ENCODE peak calls at places on chromosomes 12 and 14, in seven cellular contexts. One of them, this sample, is unnamed.

GRCh38 chr12:21542412-21542811 is 16.3 kb downstream of the SPX start:
- DNase-seq in pancreas: no peak
- DNase-seq in astrocyte of the spinal cord: no peak
- DNase-seq in cardiac muscle cell: no peak
- DNase-seq in transverse colon: no peak
- DNase-seq in WTC11: no peak
- DNase-seq in lower leg skin: no peak
- DNase-seq in this sample: no peak

GRCh38 chr12:123892180-123892559 is 80.5 kb downstream of the CCDC92 start:
- DNase-seq in pancreas: no peak
- DNase-seq in astrocyte of the spinal cord: no peak
- DNase-seq in cardiac muscle cell: no peak
- DNase-seq in transverse colon: no peak
- DNase-seq in WTC11: no peak
- DNase-seq in lower leg skin: no peak
- DNase-seq in this sample: no peak

GRCh38 chr14:27391331-27391730 is 793.5 kb upstream of the NOVA1 start:
- DNase-seq in pancreas: no peak
- DNase-seq in astrocyte of the spinal cord: peak; percentile 54
- DNase-seq in cardiac muscle cell: no peak
- DNase-seq in transverse colon: no peak
- DNase-seq in WTC11: no peak
- DNase-seq in lower leg skin: no peak
- DNase-seq in this sample: no peak

GRCh38 chr12:51752490-51752889 is 96.0 kb downstream of the FIGNL2 start:
- DNase-seq in pancreas: peak; percentile 52
- DNase-seq in astrocyte of the spinal cord: peak; percentile 82
- DNase-seq in cardiac muscle cell: peak; percentile 91
- DNase-seq in transverse colon: peak; percentile 27
- DNase-seq in WTC11: no peak
- DNase-seq in lower leg skin: no peak
- DNase-seq in this sample: peak; percentile 67

GRCh38 chr12:130196827-130197226 is 34.6 kb downstream of the FZD10 start:
- DNase-seq in pancreas: no peak
- DNase-seq in astrocyte of the spinal cord: no peak
- DNase-seq in cardiac muscle cell: no peak
- DNase-seq in transverse colon: no peak
- DNase-seq in WTC11: no peak
- DNase-seq in lower leg skin: peak; percentile 66
- DNase-seq in this sample: no peak

GRCh38 chr12:100612557-100612956 is 39.1 kb downstream of the GAS2L3 start:
- DNase-seq in pancreas: no peak
- DNase-seq in astrocyte of the spinal cord: no peak
- DNase-seq in cardiac muscle cell: no peak
- DNase-seq in transverse colon: peak; percentile 79
- DNase-seq in WTC11: no peak
- DNase-seq in lower leg skin: no peak
- DNase-seq in this sample: no peak

GRCh38 chr12:94603434-94604068 is 46.8 kb downstream of the TMCC3 start:
- DNase-seq in pancreas: peak; percentile 36
- DNase-seq in astrocyte of the spinal cord: no peak
- DNase-seq in cardiac muscle cell: no peak
- DNase-seq in transverse colon: peak; percentile 69
- DNase-seq in WTC11: peak; percentile 71
- DNase-seq in lower leg skin: no peak
- DNase-seq in this sample: no peak

GRCh38 chr12:30694412-30694955 is 1.2 kb downstream of the IPO8 start:
- DNase-seq in pancreas: no peak
- DNase-seq in astrocyte of the spinal cord: no peak
- DNase-seq in cardiac muscle cell: peak; percentile 14
- DNase-seq in transverse colon: no peak
- DNase-seq in WTC11: no peak
- DNase-seq in lower leg skin: no peak
- DNase-seq in this sample: no peak

GRCh38 chr12:58888131-58888783 is 32.0 kb downstream of the LRIG3 start:
- DNase-seq in pancreas: no peak
- DNase-seq in astrocyte of the spinal cord: peak; percentile 77
- DNase-seq in cardiac muscle cell: peak; percentile 91
- DNase-seq in transverse colon: no peak
- DNase-seq in WTC11: no peak
- DNase-seq in lower leg skin: no peak
- DNase-seq in this sample: peak; percentile 16

GRCh38 chr14:31877333-31877798 is 199.7 kb upstream of the ARHGAP5 start:
- DNase-seq in pancreas: no peak
- DNase-seq in astrocyte of the spinal cord: peak; percentile 31
- DNase-seq in cardiac muscle cell: peak; percentile 54
- DNase-seq in transverse colon: no peak
- DNase-seq in WTC11: no peak
- DNase-seq in lower leg skin: no peak
- DNase-seq in this sample: no peak

GRCh38 chr12:6536894-6537579 is 2.7 kb downstream of the GAPDH start:
- DNase-seq in pancreas: no peak
- DNase-seq in astrocyte of the spinal cord: no peak
- DNase-seq in cardiac muscle cell: no peak
- DNase-seq in transverse colon: no peak
- DNase-seq in WTC11: no peak
- DNase-seq in lower leg skin: peak; percentile 87
- DNase-seq in this sample: no peak

GRCh38 chr12:96623155-96623554 is 133.8 kb downstream of the CFAP54 start:
- DNase-seq in pancreas: no peak
- DNase-seq in astrocyte of the spinal cord: no peak
- DNase-seq in cardiac muscle cell: no peak
- DNase-seq in transverse colon: no peak
- DNase-seq in WTC11: no peak
- DNase-seq in lower leg skin: no peak
- DNase-seq in this sample: no peak
- TF ChIP-seq CTCF in pancreas: no peak
- TF ChIP-seq CTCF in astrocyte of the spinal cord: no peak
- TF ChIP-seq CTCF in cardiac muscle cell: no peak
- TF ChIP-seq CTCF in transverse colon: no peak
- TF ChIP-seq CTCF in WTC11: no peak
- TF ChIP-seq CTCF in lower leg skin: no peak
- TF ChIP-seq CTCF in this sample: no peak

GRCh38 chr12:104986022-104986941 is at the start of gene NOPCHAP1:
- DNase-seq in pancreas: peak; percentile 93
- DNase-seq in astrocyte of the spinal cord: peak; percentile 88
- DNase-seq in cardiac muscle cell: peak; percentile 89
- DNase-seq in transverse colon: peak; percentile 95
- DNase-seq in WTC11: peak; percentile 96
- DNase-seq in lower leg skin: peak; percentile 98
- DNase-seq in this sample: peak; percentile 9

GRCh38 chr12:104990950-104991349 is 4.8 kb downstream of the NOPCHAP1 start:
- DNase-seq in pancreas: no peak
- DNase-seq in astrocyte of the spinal cord: no peak
- DNase-seq in cardiac muscle cell: no peak
- DNase-seq in transverse colon: no peak
- DNase-seq in WTC11: no peak
- DNase-seq in lower leg skin: no peak
- DNase-seq in this sample: no peak

DNA sequence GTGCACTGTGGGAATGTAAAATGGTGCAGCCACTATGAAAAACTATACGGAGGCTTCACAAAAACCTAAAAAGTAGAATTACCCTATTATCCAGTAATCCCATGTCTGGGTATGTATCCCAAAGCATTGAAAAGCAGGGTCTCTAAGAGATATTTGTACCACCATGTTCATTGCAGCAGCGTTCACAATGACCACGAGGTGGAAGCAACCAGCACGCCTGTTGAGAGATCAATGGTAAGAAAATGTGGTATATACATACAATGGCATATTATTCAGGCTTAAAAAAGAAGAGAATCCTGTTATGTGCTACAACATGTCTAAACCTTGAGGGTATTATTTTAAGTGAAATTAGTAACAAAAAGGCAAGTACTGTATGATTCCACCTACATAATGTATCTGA is 910 bp upstream of the NOPCHAP1 start:
- DNase-seq in pancreas: no peak
- DNase-seq in astrocyte of the spinal cord: no peak
- DNase-seq in cardiac muscle cell: no peak
- DNase-seq in transverse colon: no peak
- DNase-seq in WTC11: no peak
- DNase-seq in lower leg skin: no peak
- DNase-seq in this sample: no peak
- TF ChIP-seq CTCF in pancreas: no peak
- TF ChIP-seq CTCF in astrocyte of the spinal cord: no peak
- TF ChIP-seq CTCF in cardiac muscle cell: no peak
- TF ChIP-seq CTCF in transverse colon: no peak
- TF ChIP-seq CTCF in WTC11: no peak
- TF ChIP-seq CTCF in lower leg skin: no peak
- TF ChIP-seq CTCF in this sample: no peak

GRCh38 chr12:47773858-47774580 is 981 bp downstream of the SLC48A1 start:
- DNase-seq in pancreas: no peak
- DNase-seq in astrocyte of the spinal cord: no peak
- DNase-seq in cardiac muscle cell: no peak
- DNase-seq in transverse colon: no peak
- DNase-seq in WTC11: no peak
- DNase-seq in lower leg skin: no peak
- DNase-seq in this sample: no peak

GRCh38 chr12:47772738-47773061 is 338 bp upstream of the SLC48A1 start:
- DNase-seq in pancreas: no peak
- DNase-seq in astrocyte of the spinal cord: no peak
- DNase-seq in cardiac muscle cell: no peak
- DNase-seq in transverse colon: no peak
- DNase-seq in WTC11: no peak
- DNase-seq in lower leg skin: no peak
- DNase-seq in this sample: no peak

GRCh38 chr12:47772094-47772660 is 861 bp upstream of the SLC48A1 start:
- DNase-seq in pancreas: no peak
- DNase-seq in astrocyte of the spinal cord: no peak
- DNase-seq in cardiac muscle cell: no peak
- DNase-seq in transverse colon: no peak
- DNase-seq in WTC11: no peak
- DNase-seq in lower leg skin: no peak
- DNase-seq in this sample: no peak

GRCh38 chr12:47774664-47775063 is 1.6 kb downstream of the SLC48A1 start:
- DNase-seq in pancreas: no peak
- DNase-seq in astrocyte of the spinal cord: no peak
- DNase-seq in cardiac muscle cell: no peak
- DNase-seq in transverse colon: no peak
- DNase-seq in WTC11: no peak
- DNase-seq in lower leg skin: no peak
- DNase-seq in this sample: no peak

GRCh38 chr12:47773062-47773857 is at the start of gene SLC48A1:
- DNase-seq in pancreas: peak; percentile 63
- DNase-seq in astrocyte of the spinal cord: no peak
- DNase-seq in cardiac muscle cell: peak; percentile 62
- DNase-seq in transverse colon: peak; percentile 82
- DNase-seq in WTC11: peak; percentile 80
- DNase-seq in lower leg skin: peak; percentile 94
- DNase-seq in this sample: no peak
- TF ChIP-seq CTCF in pancreas: no peak
- TF ChIP-seq CTCF in astrocyte of the spinal cord: peak; percentile 29
- TF ChIP-seq CTCF in cardiac muscle cell: peak; percentile 29
- TF ChIP-seq CTCF in transverse colon: no peak
- TF ChIP-seq CTCF in WTC11: no peak
- TF ChIP-seq CTCF in lower leg skin: no peak
- TF ChIP-seq CTCF in this sample: peak; percentile 41

GRCh38 chr14:99475660-99476059 is 5.0 kb downstream of the SETD3 start:
- DNase-seq in pancreas: no peak
- DNase-seq in astrocyte of the spinal cord: no peak
- DNase-seq in cardiac muscle cell: peak; percentile 42
- DNase-seq in transverse colon: no peak
- DNase-seq in WTC11: no peak
- DNase-seq in lower leg skin: no peak
- DNase-seq in this sample: no peak
- TF ChIP-seq CTCF in pancreas: no peak
- TF ChIP-seq CTCF in astrocyte of the spinal cord: no peak
- TF ChIP-seq CTCF in cardiac muscle cell: no peak
- TF ChIP-seq CTCF in transverse colon: no peak
- TF ChIP-seq CTCF in WTC11: no peak
- TF ChIP-seq CTCF in lower leg skin: no peak
- TF ChIP-seq CTCF in this sample: no peak

DNA sequence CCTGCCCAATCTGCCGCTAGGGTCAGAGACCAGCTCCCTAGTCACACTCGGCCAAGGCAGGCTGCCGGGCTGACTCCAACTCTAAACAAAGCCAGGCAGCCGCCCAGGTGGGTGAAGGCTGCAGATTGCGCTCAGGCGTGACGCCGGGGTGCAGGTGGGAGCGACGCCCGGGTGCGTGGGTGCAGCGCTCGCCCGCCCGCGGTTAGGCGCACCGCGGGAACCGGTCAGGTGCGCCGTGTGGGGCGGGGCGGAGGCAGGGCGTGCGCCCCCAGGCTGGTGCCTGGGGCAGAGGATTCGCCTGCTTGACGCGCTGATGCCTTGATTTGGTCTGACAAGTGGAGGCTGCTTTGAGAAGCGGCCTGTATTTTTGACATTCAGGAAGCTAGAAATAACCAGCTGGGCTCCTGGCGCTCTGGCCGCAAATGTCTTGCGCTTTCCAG is 126.7 kb upstream of the HIF1A start:
- DNase-seq in pancreas: peak; percentile 75
- DNase-seq in astrocyte of the spinal cord: no peak
- DNase-seq in cardiac muscle cell: no peak
- DNase-seq in transverse colon: peak; percentile 69
- DNase-seq in WTC11: peak; percentile 44
- DNase-seq in lower leg skin: no peak
- DNase-seq in this sample: no peak
- TF ChIP-seq CTCF in pancreas: no peak
- TF ChIP-seq CTCF in astrocyte of the spinal cord: peak; percentile 2
- TF ChIP-seq CTCF in cardiac muscle cell: peak; percentile 7
- TF ChIP-seq CTCF in transverse colon: peak; percentile 28
- TF ChIP-seq CTCF in WTC11: no peak
- TF ChIP-seq CTCF in lower leg skin: no peak
- TF ChIP-seq CTCF in this sample: no peak

This sample was measured in AG04449.